ENCODE peak calls at places on chromosomes 5 and 9, in five cellular contexts. Q is cardiac fibroblast, W is foreskin fibroblast, F is GM12865, L is HepG2. T is an unnamed sample.
A peak's percentile ranks its signal among the peaks of the same experiment; 100 is the strongest.

GRCh38 chr9:133141833-133142594 is 21.0 kb upstream of the RALGDS start:
- DNase-seq in Q (no peak), W (no peak), F (peak; percentile 87), L (no peak), T (no peak)

GRCh38 chr5:96648023-96648422 is 14.2 kb upstream of the CAST start:
- DNase-seq in Q (no peak), W (no peak), F (peak; percentile 52), L (no peak), T (no peak)

GRCh38 chr5:168714046-168714445 is 134.9 kb upstream of the PANK3 start:
- DNase-seq in Q (peak; percentile 54), W (peak; percentile 56), F (peak; percentile 45), L (no peak), T (no peak)

GRCh38 chr9:99635032-99635431 is 186.7 kb upstream of the NR4A3 start:
- DNase-seq in Q (peak; percentile 0), W (peak; percentile 6), F (no peak), L (no peak), T (peak; percentile 1)

GRCh38 chr5:87572611-87573010 is 159.9 kb upstream of the CCNH start:
- DNase-seq in Q (no peak), W (no peak), F (no peak), L (no peak), T (no peak)

GRCh38 chr9:125632321-125633115 is 74.5 kb downstream of the MAPKAP1 start:
- DNase-seq in Q (peak; percentile 63), W (no peak), F (peak; percentile 93), L (peak; percentile 92), T (no peak)

GRCh38 chr5:114305402-114306207 is 56.3 kb upstream of the KCNN2 start:
- DNase-seq in Q (peak; percentile 37), W (peak; percentile 75), F (peak; percentile 25), L (peak; percentile 1), T (peak; percentile 3)

GRCh38 chr9:113772121-113772885 is 103.8 kb upstream of the ZNF618 start:
- DNase-seq in Q (peak; percentile 86), W (peak; percentile 86), F (no peak), L (no peak), T (peak; percentile 35)

GRCh38 chr5:58582411-58583393 is at the start of gene RAB3C:
- DNase-seq in Q (peak; percentile 91), W (peak; percentile 97), F (peak; percentile 77), L (peak; percentile 78), T (peak; percentile 85)

GRCh38 chr5:82023530-82024095 is 51.8 kb downstream of the ATG10 start:
- DNase-seq in Q (no peak), W (peak; percentile 52), F (no peak), L (no peak), T (no peak)

GRCh38 chr5:43042176-43042625 is 2.1 kb upstream of the ANXA2R start:
- DNase-seq in Q (peak; percentile 82), W (peak; percentile 85), F (peak; percentile 93), L (peak; percentile 47), T (no peak)

GRCh38 chr9:83266618-83267543 is 203.9 kb upstream of the RASEF start:
- DNase-seq in Q (peak; percentile 55), W (peak; percentile 79), F (no peak), L (peak; percentile 78), T (no peak)

GRCh38 chr5:2137444-2138050 is 254.8 kb upstream of the IRX4 start:
- DNase-seq in Q (no peak), W (no peak), F (no peak), L (no peak), T (no peak)

GRCh38 chr9:106874031-106874430 is 11.1 kb downstream of the ZNF462 start:
- DNase-seq in Q (no peak), W (no peak), F (no peak), L (no peak), T (no peak)

GRCh38 chr5:156402387-156402921 is 75.5 kb downstream of the SGCD start:
- DNase-seq in Q (no peak), W (no peak), F (peak; percentile 94), L (no peak), T (no peak)

GRCh38 chr5:17196024-17196423 is 21.4 kb upstream of the BASP1 start:
- DNase-seq in Q (no peak), W (no peak), F (no peak), L (no peak), T (no peak)

GRCh38 chr5:96920956-96921355 is 14.9 kb upstream of the LNPEP start:
- DNase-seq in Q (no peak), W (no peak), F (no peak), L (no peak), T (no peak)

GRCh38 chr5:139639619-139640431 is 8.3 kb upstream of the CXXC5 start:
- DNase-seq in Q (peak; percentile 25), W (peak; percentile 64), F (no peak), L (no peak), T (no peak)

GRCh38 chr5:121171834-121172233 is 679.8 kb upstream of the FTMT start:
- DNase-seq in Q (peak; percentile 1), W (peak; percentile 47), F (no peak), L (no peak), T (peak; percentile 9)

GRCh38 chr5:42268630-42269029 is 154.6 kb upstream of the GHR start:
- DNase-seq in Q (peak; percentile 42), W (peak; percentile 54), F (no peak), L (no peak), T (peak; percentile 26)

GRCh38 chr5:73997936-73998335 is 371.9 kb downstream of the ARHGEF28 start:
- DNase-seq in Q (peak; percentile 48), W (no peak), F (no peak), L (no peak), T (no peak)

GRCh38 chr5:54520438-54520846 is 2.9 kb downstream of the SNX18 start:
- DNase-seq in Q (peak; percentile 59), W (peak; percentile 52), F (no peak), L (no peak), T (no peak)

GRCh38 chr5:143200781-143201398 is 202.6 kb downstream of the NR3C1 start:
- DNase-seq in Q (peak; percentile 80), W (peak; percentile 90), F (no peak), L (no peak), T (no peak)

GRCh38 chr9:86600291-86600690 is 246.1 kb upstream of the TUT7 start:
- DNase-seq in Q (peak; percentile 3), W (peak; percentile 61), F (no peak), L (no peak), T (peak; percentile 47)

GRCh38 chr5:111707624-111708165 is 49.3 kb downstream of the NREP start:
- DNase-seq in Q (no peak), W (peak; percentile 13), F (no peak), L (no peak), T (no peak)

GRCh38 chr9:132896264-132896663 is 17.6 kb downstream of the SPACA9 start:
- DNase-seq in Q (no peak), W (no peak), F (no peak), L (no peak), T (no peak)

GRCh38 chr9:130264414-130265350 is 878 bp upstream of the HMCN2 start:
- DNase-seq in Q (no peak), W (no peak), F (no peak), L (no peak), T (no peak)

GRCh38 chr9:136779808-136780207 is 11.3 kb upstream of the TMEM141 start:
- DNase-seq in Q (no peak), W (no peak), F (no peak), L (no peak), T (no peak)

GRCh38 chr5:36060516-36060885 is 6.2 kb downstream of the UGT3A2 start:
- DNase-seq in Q (no peak), W (peak; percentile 56), F (peak; percentile 44), L (no peak), T (no peak)

GRCh38 chr5:143402464-143403356 is 776 bp downstream of the NR3C1 start:
- DNase-seq in Q (peak; percentile 65), W (peak; percentile 69), F (peak; percentile 67), L (peak; percentile 34), T (peak; percentile 12)

GRCh38 chr5:67140413-67140812 is 56.2 kb downstream of the CD180 start:
- DNase-seq in Q (no peak), W (no peak), F (no peak), L (no peak), T (no peak)

DNA sequence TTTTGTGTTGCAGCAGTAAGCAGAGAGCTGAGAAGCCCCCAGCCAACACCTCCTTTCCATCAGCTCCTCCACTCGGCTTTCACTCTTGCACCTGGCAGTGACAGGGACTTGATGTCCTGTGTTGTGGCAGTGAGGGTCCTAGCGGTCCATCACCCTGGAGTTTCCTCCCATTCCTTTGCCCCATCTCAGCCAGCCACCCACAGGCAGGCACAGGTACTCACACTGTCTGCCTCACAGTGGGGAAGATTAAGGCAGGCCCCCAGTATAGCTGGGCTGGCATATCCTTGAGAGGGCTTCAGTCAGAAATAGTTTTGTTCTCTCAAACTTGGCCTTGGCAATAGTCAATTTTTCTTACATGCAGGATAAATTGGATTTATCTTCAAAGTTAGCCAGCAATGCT is 362.7 kb downstream of the GADD45G start:
- DNase-seq in Q (no peak), W (no peak), F (no peak), L (no peak), T (no peak)
- TF ChIP-seq CTCF in Q (no peak), W (no peak), F (no peak), L (no peak), T (no peak)

GRCh38 chr5:140821375-140822280 is at the start of gene PCDHA5:
- DNase-seq in Q (peak; percentile 37), W (peak; percentile 25), F (peak; percentile 10), L (peak; percentile 12), T (no peak)
- H3K4me3 ChIP-seq in Q (no peak within 1 kb of the TSS), W (no peak within 1 kb of the TSS), F (no peak within 1 kb of the TSS), L (no peak within 1 kb of the TSS), T (no peak within 1 kb of the TSS)

DNA sequence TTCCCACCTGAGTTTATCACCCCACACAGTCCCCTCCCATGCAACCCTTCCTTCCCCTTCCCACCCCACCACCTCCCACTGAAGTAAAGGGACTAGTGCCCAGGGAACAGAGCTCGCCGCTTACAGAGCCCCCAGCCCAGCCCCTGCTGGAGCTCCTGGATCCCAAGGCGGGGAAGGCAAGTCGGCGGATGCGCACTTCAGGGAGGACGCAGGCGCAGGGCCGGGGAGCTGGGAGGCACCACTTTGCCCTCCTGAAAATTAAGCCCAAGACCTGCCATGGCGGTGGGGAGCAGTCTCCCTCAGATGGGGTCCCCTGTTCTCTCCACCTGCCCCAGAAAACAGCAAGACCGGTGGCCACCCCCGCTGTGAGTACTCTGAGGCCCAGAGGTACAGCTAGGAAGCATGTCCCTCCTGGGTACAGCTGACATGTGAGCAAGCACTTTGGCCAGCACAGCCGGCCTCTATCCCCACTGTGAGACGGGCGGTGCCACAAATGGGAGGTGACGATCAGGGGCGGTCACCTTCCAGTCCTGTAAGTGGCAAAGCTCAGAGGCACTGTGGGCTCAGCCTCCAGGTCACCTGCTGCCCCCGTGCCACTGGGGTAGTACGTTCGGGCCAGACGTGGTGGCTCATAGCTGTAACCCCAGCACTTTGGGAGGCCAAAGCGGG is 45.9 kb downstream of the COL23A1 start:
- DNase-seq in Q (no peak), W (no peak), F (no peak), L (no peak), T (no peak)
- TF ChIP-seq CTCF in Q (no peak), W (no peak), F (no peak), L (no peak), T (no peak)

GRCh38 chr9:88694625-88695024 is 159.6 kb downstream of the NXNL2 start:
- DNase-seq in Q (peak; percentile 71), W (peak; percentile 62), F (no peak), L (no peak), T (no peak)

GRCh38 chr9:88692837-88693236 is 157.9 kb downstream of the NXNL2 start:
- DNase-seq in Q (no peak), W (no peak), F (peak; percentile 57), L (no peak), T (no peak)

GRCh38 chr9:88696501-88696900 is 161.5 kb downstream of the NXNL2 start:
- DNase-seq in Q (no peak), W (no peak), F (no peak), L (no peak), T (no peak)

GRCh38 chr9:88702985-88703384 is 168.0 kb downstream of the NXNL2 start:
- DNase-seq in Q (no peak), W (no peak), F (no peak), L (peak; percentile 62), T (no peak)

GRCh38 chr9:88697764-88698436 is 162.9 kb downstream of the NXNL2 start:
- DNase-seq in Q (no peak), W (peak; percentile 41), F (no peak), L (no peak), T (no peak)
- H3K4me3 ChIP-seq in Q (no peak overlapping the region), W (no peak overlapping the region), F (no peak overlapping the region), L (no peak overlapping the region), T (no peak overlapping the region)

T was measured in astrocyte of the cerebellum.